ENCODE peak calls at places on chromosomes 5 and 9, in four cellular contexts. V is GM12878, E is HepG2, F is K562. U is an unnamed sample.

GRCh38 chr9:69143291-69143690 is 30.8 kb upstream of the TJP2 start:
- DNase-seq in V (no peak), E (no peak), F (no peak), U (no peak)

GRCh38 chr9:93258818-93259489 is 75.0 kb downstream of the WNK2 start:
- DNase-seq in V (no peak), E (no peak), F (no peak), U (peak)

GRCh38 chr9:109765278-109765677 is 14.7 kb upstream of the PALM2AKAP2 start:
- DNase-seq in V (no peak), E (no peak), F (no peak), U (no peak)

GRCh38 chr5:160197341-160198147 is 31.8 kb upstream of the FABP6 start:
- DNase-seq in V (no peak), E (no peak), F (peak), U (peak)

GRCh38 chr5:91277840-91278239 is 105.3 kb downstream of the ARRDC3 start:
- DNase-seq in V (no peak), E (no peak), F (no peak), U (no peak)

GRCh38 chr5:113266227-113266912 is 168.4 kb downstream of the TSSK1B start:
- DNase-seq in V (no peak), E (no peak), F (no peak), U (no peak)

GRCh38 chr5:134561871-134562296 is 36.4 kb downstream of the JADE2 start:
- DNase-seq in V (no peak), E (peak), F (peak), U (peak)

GRCh38 chr5:4563400-4563799 is 576.7 kb upstream of the ADAMTS16 start:
- DNase-seq in V (no peak), E (no peak), F (no peak), U (no peak)

GRCh38 chr5:123916331-123917121 is 404.5 kb downstream of the CSNK1G3 start:
- DNase-seq in V (no peak), E (no peak), F (no peak), U (no peak)

GRCh38 chr5:126939887-126940286 is 90.5 kb downstream of the MARCHF3 start:
- DNase-seq in V (no peak), E (no peak), F (no peak), U (no peak)

GRCh38 chr5:115439042-115439441 is 105.5 kb downstream of the FEM1C start:
- DNase-seq in V (no peak), E (no peak), F (no peak), U (no peak)

GRCh38 chr5:151408633-151409243 is 38.7 kb upstream of the SLC36A1 start:
- DNase-seq in V (no peak), E (no peak), F (no peak), U (no peak)

GRCh38 chr9:136545065-136545965 is 533 bp downstream of the NOTCH1 start:
- DNase-seq in V (no peak), E (no peak), F (peak), U (peak)

GRCh38 chr5:142981886-142982820 is 212.0 kb downstream of the ARHGAP26 start:
- DNase-seq in V (no peak), E (peak), F (no peak), U (peak)

GRCh38 chr5:107248065-107248695 is 422.6 kb downstream of the EFNA5 start:
- DNase-seq in V (peak), E (no peak), F (peak), U (peak)

GRCh38 chr9:89454498-89455355 is 43.2 kb downstream of the SEMA4D start:
- DNase-seq in V (no peak), E (no peak), F (no peak), U (no peak)

GRCh38 chr9:89453452-89453851 is 44.5 kb downstream of the SEMA4D start:
- DNase-seq in V (no peak), E (no peak), F (no peak), U (no peak)

GRCh38 chr9:89452561-89452960 is 45.4 kb downstream of the SEMA4D start:
- DNase-seq in V (no peak), E (no peak), F (no peak), U (no peak)

GRCh38 chr9:89457376-89457855 is 40.5 kb downstream of the SEMA4D start:
- DNase-seq in V (no peak), E (no peak), F (no peak), U (no peak)

DNA sequence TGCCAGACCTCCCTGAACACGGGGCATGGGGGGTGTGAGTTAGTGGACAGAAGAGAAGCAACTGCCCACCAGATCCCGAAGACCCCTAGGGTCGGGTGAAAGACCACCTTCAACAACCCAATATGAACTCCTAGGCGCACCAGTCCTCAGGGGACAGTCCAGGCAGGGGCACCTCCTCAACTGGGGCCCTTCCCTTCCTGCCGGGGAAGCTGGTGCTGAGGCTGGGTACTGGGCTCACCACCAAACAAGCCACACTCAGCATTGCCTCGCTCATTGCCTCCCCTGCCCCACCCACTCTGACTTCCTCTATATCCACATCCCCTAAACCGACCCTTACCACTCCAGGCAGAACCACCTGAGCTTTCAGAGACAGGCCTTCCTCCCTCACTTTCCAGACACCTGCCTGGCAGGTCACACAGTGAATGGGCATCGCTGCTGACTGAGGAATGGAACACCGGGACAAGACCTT is 42.5 kb downstream of the SEMA4D start:
- DNase-seq in V (no peak), E (no peak), F (no peak), U (no peak)
- TF ChIP-seq FOXM1 in V (no peak), E (no peak), F (no peak), U (no peak)

DNA sequence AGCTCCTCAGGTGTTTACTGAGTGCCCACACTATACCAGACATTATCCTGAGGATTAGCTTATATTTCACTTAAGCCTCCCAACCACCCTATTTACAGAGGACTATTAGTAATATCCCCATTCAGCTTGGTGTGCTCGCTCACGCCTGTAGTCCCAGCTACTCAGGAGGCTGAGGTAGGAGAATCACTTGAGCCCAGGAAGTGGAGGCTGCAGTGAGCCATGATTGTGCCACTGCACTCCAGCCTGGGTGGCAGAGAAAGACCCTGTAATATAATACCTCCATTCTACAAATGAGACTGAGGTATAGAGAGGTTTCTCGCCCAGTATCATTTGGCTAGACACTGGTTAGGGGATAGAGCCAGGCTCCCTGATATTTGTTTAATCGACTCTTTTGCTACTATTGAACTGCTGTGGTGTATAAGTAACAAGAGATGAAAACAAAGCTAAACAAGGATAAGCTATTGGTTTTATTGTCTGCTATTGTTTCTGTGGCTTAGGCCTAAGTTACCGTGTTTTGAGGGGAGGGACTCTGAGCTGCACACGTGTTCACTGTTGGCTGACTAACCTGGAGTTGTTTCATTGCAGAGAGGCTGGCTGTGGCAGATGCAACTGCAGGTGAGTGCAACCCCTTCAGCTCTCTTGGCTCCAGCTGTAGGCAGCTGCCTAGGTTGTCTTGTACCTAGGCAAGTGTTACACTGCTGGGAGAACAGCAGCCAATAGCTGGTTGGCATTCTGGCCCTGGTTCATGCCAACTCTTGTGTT is 17.8 kb upstream of the MATR3 start:
- DNase-seq in V (no peak), E (peak), F (peak), U (no peak)
- H3K27ac ChIP-seq in V (peak), E (peak), F (peak), U (no peak)

GRCh38 chr5:117286813-117287212 is 712.2 kb upstream of the SEMA6A start:
- DNase-seq in V (no peak), E (no peak), F (no peak), U (no peak)
- TF ChIP-seq FOXM1 in V (no peak), E (no peak), F (no peak), U (no peak)

GRCh38 chr5:141371572-141372475 is 1.8 kb downstream of the PCDHGB3 start:
- DNase-seq in V (no peak), E (no peak), F (no peak), U (no peak)
- H3K27ac ChIP-seq in V (no peak), E (no peak), F (no peak), U (no peak)

DNA sequence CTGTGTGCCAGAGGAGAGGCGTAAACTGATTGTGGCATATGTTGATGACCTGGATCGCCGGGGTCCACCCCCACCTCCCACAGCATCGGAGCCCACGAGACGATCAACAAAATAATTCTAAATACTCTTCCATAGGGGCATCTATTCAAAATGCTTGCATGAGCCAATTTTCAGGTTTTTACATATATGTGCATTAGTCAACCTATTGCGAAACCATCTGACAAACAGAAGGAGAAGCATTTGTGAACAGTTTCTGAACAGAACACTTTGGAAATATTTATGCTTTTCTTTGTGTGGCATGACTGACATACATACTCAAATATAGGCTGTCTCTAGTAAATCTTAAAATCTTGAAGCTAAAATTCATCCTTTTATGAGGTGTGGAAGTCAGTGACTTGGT is 5.5 kb downstream of the GPR151 start:
- DNase-seq in V (no peak), E (no peak), F (no peak), U (no peak)
- TF ChIP-seq FOXM1 in V (no peak), E (no peak), F (no peak), U (no peak)

DNA sequence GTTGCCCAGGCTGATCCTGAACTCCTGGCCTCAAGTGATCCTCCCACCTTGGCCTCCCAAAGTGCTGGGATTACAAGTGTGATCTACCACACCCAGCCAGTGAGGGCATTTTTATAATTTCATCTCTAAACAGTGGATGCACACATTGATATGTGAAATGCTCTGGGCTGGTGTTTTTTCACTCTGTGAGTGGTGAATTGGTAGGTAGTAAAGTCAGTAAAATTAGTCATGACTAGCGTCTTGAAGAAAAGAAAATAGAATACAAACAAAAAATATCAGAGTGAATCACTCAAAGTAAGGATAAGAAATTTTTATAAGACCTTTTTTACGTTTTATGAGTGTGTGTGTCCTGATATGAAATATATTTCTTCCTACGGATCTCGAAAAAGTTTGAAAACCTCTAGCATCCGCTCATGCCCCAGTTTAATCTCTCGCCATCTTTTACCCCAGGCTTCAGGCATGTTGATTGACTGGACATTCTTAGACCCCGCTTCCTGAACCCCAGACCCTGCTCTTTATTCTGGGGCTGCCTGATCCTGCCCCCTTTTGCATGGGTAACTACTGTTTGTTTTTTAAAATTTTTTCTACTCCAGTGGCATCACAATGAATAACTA is 14.0 kb downstream of the OSTF1 start:
- DNase-seq in V (no peak), E (no peak), F (no peak), U (no peak)
- H3K27ac ChIP-seq in V (no peak), E (no peak), F (no peak), U (no peak)

DNA sequence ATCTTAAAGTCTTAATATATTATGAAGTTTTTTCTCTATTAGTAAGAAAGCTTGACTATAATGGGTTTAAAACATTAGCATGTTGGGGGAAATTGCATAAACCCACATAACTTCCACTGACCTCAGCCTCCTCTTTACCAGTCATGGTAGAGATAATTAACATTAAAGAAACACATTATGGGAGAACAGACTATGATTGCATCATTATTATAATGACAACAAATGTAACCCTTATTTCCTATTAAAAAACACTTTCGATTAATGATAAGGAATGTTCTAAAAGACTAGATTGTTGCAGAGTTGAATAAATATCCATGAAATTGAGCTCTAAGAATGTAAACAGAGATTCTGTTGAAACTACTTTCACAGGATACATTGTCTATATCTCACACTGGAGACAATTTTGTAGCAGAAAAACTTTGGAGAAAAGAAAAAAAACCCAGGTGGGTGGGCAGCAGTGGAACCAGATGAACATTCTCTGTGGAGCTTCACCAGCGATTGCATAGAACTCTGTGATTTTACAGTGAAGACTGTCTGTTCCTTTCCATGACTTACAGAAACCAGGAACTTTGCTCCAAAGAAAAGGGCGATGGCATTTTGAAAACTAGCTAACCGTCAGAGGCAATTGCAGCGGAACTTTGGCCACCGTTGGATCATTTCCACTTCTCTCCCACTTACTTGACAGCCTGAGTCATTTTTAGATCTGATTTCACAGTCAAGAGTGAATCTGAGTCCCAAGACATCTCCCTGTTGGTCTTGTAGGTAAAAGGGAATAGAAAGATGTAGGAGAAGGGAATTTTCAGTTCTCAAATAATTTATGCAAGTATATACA is 21.0 kb upstream of the ERAP2 start:
- DNase-seq in V (no peak), E (no peak), F (no peak), U (no peak)
- TF ChIP-seq FOXM1 in V (no peak), E (no peak), F (no peak), U (no peak)

GRCh38 chr5:6260846-6261245 is 117.5 kb downstream of the MED10 start:
- DNase-seq in V (no peak), E (no peak), F (no peak), U (no peak)
- H3K27ac ChIP-seq in V (no peak), E (no peak), F (no peak), U (no peak)

DNA sequence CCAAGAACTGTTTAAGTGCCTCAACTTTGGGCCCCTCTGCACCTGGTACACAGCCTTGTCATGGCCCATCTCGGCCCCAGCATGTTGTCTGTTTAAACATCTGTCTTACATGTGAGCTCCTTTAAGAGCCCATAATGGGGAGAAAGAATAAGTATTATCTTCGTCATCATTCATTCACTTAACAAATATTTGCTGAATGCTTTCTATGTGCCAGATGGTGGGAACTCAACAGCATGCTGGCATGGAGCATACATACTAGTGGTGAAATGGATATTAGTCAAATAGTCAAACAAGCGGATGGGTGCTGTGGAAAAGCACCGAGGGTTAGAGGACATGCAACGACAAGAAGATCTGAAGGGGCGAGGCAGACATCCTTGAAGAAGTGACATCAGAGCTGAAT is 54.5 kb downstream of the GABBR2 start:
- DNase-seq in V (no peak), E (no peak), F (no peak), U (no peak)
- TF ChIP-seq FOXM1 in V (no peak), E (no peak), F (no peak), U (no peak)